ENCODE peak calls at places on chromosomes 16 and 17, in four cellular contexts. One of them, this sample, is unnamed.

GRCh38 chr16:10022098-10022497 is 160.1 kb downstream of the GRIN2A start:
- DNase-seq in HFF-Myc: no peak
- DNase-seq in body of pancreas: no peak
- DNase-seq in IMR-90: no peak
- DNase-seq in this sample: no peak

GRCh38 chr17:75736173-75736835 is 15.0 kb downstream of the ITGB4 start:
- DNase-seq in body of pancreas: no peak
- DNase-seq in IMR-90: no peak
- DNase-seq in HFF-Myc: no peak
- DNase-seq in this sample: no peak

GRCh38 chr17:81509048-81509686 is 3.4 kb downstream of the ACTG1 start:
- DNase-seq in body of pancreas: no peak
- DNase-seq in IMR-90: no peak
- DNase-seq in HFF-Myc: no peak
- DNase-seq in this sample: no peak

GRCh38 chr16:632486-633335 is 1.9 kb downstream of the WFIKKN1 start:
- DNase-seq in body of pancreas: peak; percentile 12
- DNase-seq in IMR-90: no peak
- DNase-seq in HFF-Myc: no peak
- DNase-seq in this sample: no peak

GRCh38 chr17:8223356-8224063 is 13.1 kb upstream of the AURKB start:
- DNase-seq in IMR-90: peak; percentile 47
- DNase-seq in body of pancreas: peak; percentile 68
- DNase-seq in HFF-Myc: no peak
- DNase-seq in this sample: peak; percentile 49

GRCh38 chr17:65099941-65100315 is 37.2 kb upstream of the RGS9 start:
- DNase-seq in HFF-Myc: no peak
- DNase-seq in body of pancreas: peak; percentile 45
- DNase-seq in IMR-90: peak; percentile 60
- DNase-seq in this sample: peak; percentile 54

GRCh38 chr17:39787743-39788484 is 50.2 kb downstream of the GRB7 start:
- DNase-seq in body of pancreas: no peak
- DNase-seq in HFF-Myc: no peak
- DNase-seq in IMR-90: no peak
- DNase-seq in this sample: no peak

GRCh38 chr16:48011888-48012658 is 143.7 kb downstream of the ABCC12 start:
- DNase-seq in HFF-Myc: no peak
- DNase-seq in IMR-90: no peak
- DNase-seq in body of pancreas: no peak
- DNase-seq in this sample: no peak

GRCh38 chr17:40485851-40486512 is 15.4 kb downstream of the TNS4 start:
- DNase-seq in IMR-90: peak; percentile 100
- DNase-seq in body of pancreas: no peak
- DNase-seq in HFF-Myc: peak; percentile 97
- DNase-seq in this sample: peak; percentile 98

GRCh38 chr16:66728117-66728787 is 23.2 kb downstream of the DYNC1LI2 start:
- DNase-seq in IMR-90: peak; percentile 67
- DNase-seq in HFF-Myc: no peak
- DNase-seq in body of pancreas: peak; percentile 55
- DNase-seq in this sample: peak; percentile 81

GRCh38 chr17:82983510-82984248 is 95.7 kb upstream of the METRNL start:
- DNase-seq in body of pancreas: no peak
- DNase-seq in HFF-Myc: no peak
- DNase-seq in IMR-90: no peak
- DNase-seq in this sample: no peak

GRCh38 chr17:834136-834535 is 52.0 kb downstream of the MRM3 start:
- DNase-seq in IMR-90: no peak
- DNase-seq in body of pancreas: no peak
- DNase-seq in HFF-Myc: no peak
- DNase-seq in this sample: no peak

GRCh38 chr17:10105513-10106001 is 92.8 kb downstream of the GAS7 start:
- DNase-seq in IMR-90: peak; percentile 90
- DNase-seq in HFF-Myc: no peak
- DNase-seq in body of pancreas: peak; percentile 24
- DNase-seq in this sample: peak; percentile 79

GRCh38 chr16:73506568-73507056 is 458.7 kb upstream of the ZFHX3 start:
- DNase-seq in HFF-Myc: no peak
- DNase-seq in body of pancreas: no peak
- DNase-seq in IMR-90: no peak
- DNase-seq in this sample: no peak

GRCh38 chr16:12347365-12347764 is 370.8 kb downstream of the SNX29 start:
- DNase-seq in HFF-Myc: no peak
- DNase-seq in body of pancreas: no peak
- DNase-seq in IMR-90: no peak
- DNase-seq in this sample: no peak

GRCh38 chr17:2594657-2595085 is 1.2 kb downstream of the PAFAH1B1 start:
- DNase-seq in HFF-Myc: no peak
- DNase-seq in body of pancreas: no peak
- DNase-seq in IMR-90: no peak
- DNase-seq in this sample: no peak

GRCh38 chr17:37752482-37752881 is 7.6 kb upstream of the HNF1B start:
- DNase-seq in HFF-Myc: no peak
- DNase-seq in body of pancreas: no peak
- DNase-seq in IMR-90: peak; percentile 77
- DNase-seq in this sample: peak; percentile 79

GRCh38 chr16:4142268-4142667 is 26.0 kb upstream of the ADCY9 start:
- DNase-seq in body of pancreas: no peak
- DNase-seq in IMR-90: no peak
- DNase-seq in HFF-Myc: no peak
- DNase-seq in this sample: no peak

GRCh38 chr17:57366558-57367351 is 110.4 kb downstream of the MSI2 start:
- DNase-seq in body of pancreas: no peak
- DNase-seq in IMR-90: no peak
- DNase-seq in HFF-Myc: no peak
- DNase-seq in this sample: no peak

GRCh38 chr16:74695450-74696422 is 4.9 kb downstream of the MLKL start:
- DNase-seq in body of pancreas: peak; percentile 86
- DNase-seq in IMR-90: peak; percentile 93
- DNase-seq in HFF-Myc: peak; percentile 81
- DNase-seq in this sample: peak; percentile 93

GRCh38 chr16:65494609-65495008 is 372.7 kb upstream of the CDH11 start:
- DNase-seq in body of pancreas: no peak
- DNase-seq in IMR-90: no peak
- DNase-seq in HFF-Myc: no peak
- DNase-seq in this sample: no peak

GRCh38 chr17:17387461-17388362 is 84.5 kb downstream of the NT5M start:
- DNase-seq in body of pancreas: peak; percentile 90
- DNase-seq in IMR-90: no peak
- DNase-seq in HFF-Myc: no peak
- DNase-seq in this sample: no peak

GRCh38 chr17:64406321-64407200 is 15.9 kb upstream of the PECAM1 start:
- DNase-seq in IMR-90: no peak
- DNase-seq in body of pancreas: no peak
- DNase-seq in HFF-Myc: no peak
- DNase-seq in this sample: no peak

GRCh38 chr16:86319871-86320270 is 190.5 kb upstream of the FOXF1 start:
- DNase-seq in body of pancreas: no peak
- DNase-seq in IMR-90: peak; percentile 38
- DNase-seq in HFF-Myc: no peak
- DNase-seq in this sample: peak; percentile 46

GRCh38 chr16:89221604-89222003 is 4.1 kb downstream of the ZNF778 start:
- DNase-seq in body of pancreas: no peak
- DNase-seq in HFF-Myc: no peak
- DNase-seq in IMR-90: no peak
- DNase-seq in this sample: no peak

GRCh38 chr17:44556114-44556853 is 1.0 kb upstream of the FZD2 start:
- DNase-seq in body of pancreas: peak; percentile 35
- DNase-seq in HFF-Myc: no peak
- DNase-seq in IMR-90: peak; percentile 63
- DNase-seq in this sample: peak; percentile 67

GRCh38 chr17:17495448-17496188 is 577 bp downstream of the RASD1 start:
- DNase-seq in body of pancreas: peak; percentile 45
- DNase-seq in HFF-Myc: no peak
- DNase-seq in IMR-90: peak; percentile 4
- DNase-seq in this sample: peak; percentile 10

GRCh38 chr16:56861756-56862155 is 3.3 kb upstream of the SLC12A3 start:
- DNase-seq in HFF-Myc: no peak
- DNase-seq in IMR-90: no peak
- DNase-seq in body of pancreas: no peak
- DNase-seq in this sample: no peak

GRCh38 chr16:77290451-77291110 is 91.4 kb downstream of the SYCE1L start:
- DNase-seq in IMR-90: peak; percentile 59
- DNase-seq in HFF-Myc: no peak
- DNase-seq in body of pancreas: no peak
- DNase-seq in this sample: peak; percentile 64

GRCh38 chr17:72467841-72468653 is 347.2 kb downstream of the SOX9 start:
- DNase-seq in HFF-Myc: peak; percentile 65
- DNase-seq in body of pancreas: no peak
- DNase-seq in IMR-90: no peak
- DNase-seq in this sample: peak; percentile 81

GRCh38 chr17:18258356-18259038 is at the start of gene FLII:
- DNase-seq in body of pancreas: peak; percentile 63
- DNase-seq in IMR-90: peak; percentile 17
- DNase-seq in HFF-Myc: no peak
- DNase-seq in this sample: peak; percentile 46

GRCh38 chr17:74210191-74211140 is 2.9 kb upstream of the TTYH2 start:
- DNase-seq in body of pancreas: peak; percentile 71
- DNase-seq in IMR-90: peak; percentile 58
- DNase-seq in HFF-Myc: no peak
- DNase-seq in this sample: peak; percentile 51

GRCh38 chr17:63450551-63450950 is 4.4 kb upstream of the CYB561 start:
- DNase-seq in HFF-Myc: no peak
- DNase-seq in body of pancreas: no peak
- DNase-seq in IMR-90: peak; percentile 34
- DNase-seq in this sample: no peak

GRCh38 chr16:30677931-30678585 is 19.8 kb downstream of the FBRS start:
- DNase-seq in IMR-90: no peak
- DNase-seq in body of pancreas: no peak
- DNase-seq in HFF-Myc: no peak
- DNase-seq in this sample: no peak
- H3K4me3 ChIP-seq in IMR-90: no peak overlapping the region
- H3K4me3 ChIP-seq in body of pancreas: no peak overlapping the region
- H3K4me3 ChIP-seq in HFF-Myc: no peak overlapping the region
- H3K4me3 ChIP-seq in this sample: no peak overlapping the region

GRCh38 chr17:41919840-41920579 is 1.3 kb upstream of the ACLY start:
- DNase-seq in body of pancreas: peak; percentile 23
- DNase-seq in IMR-90: peak; percentile 33
- DNase-seq in HFF-Myc: no peak
- DNase-seq in this sample: peak; percentile 42
- H3K4me3 ChIP-seq in body of pancreas: no peak overlapping the region
- H3K4me3 ChIP-seq in IMR-90: no peak overlapping the region
- H3K4me3 ChIP-seq in HFF-Myc: peak overlapping the region; percentile 74
- H3K4me3 ChIP-seq in this sample: no peak overlapping the region

DNA sequence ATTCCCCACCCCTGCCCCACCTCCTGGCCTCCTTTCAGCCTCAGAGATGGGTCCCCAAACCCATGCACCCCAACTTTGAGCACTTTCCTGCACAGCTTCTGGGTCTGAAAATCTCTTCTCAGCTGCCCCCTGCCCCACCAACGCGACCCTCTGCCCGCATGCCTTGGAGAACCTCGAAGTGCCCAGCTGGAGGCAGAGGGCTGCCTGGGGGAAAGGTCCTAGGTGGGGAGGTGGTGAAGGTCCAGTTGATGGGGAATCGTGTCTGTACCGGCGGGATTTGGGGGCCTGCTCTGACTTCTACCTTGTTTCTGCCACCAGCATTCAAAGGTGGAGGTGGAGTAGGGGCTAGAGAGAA is 1.3 kb downstream of the NKD1 start:
- DNase-seq in body of pancreas: no peak
- DNase-seq in IMR-90: no peak
- DNase-seq in HFF-Myc: no peak
- DNase-seq in this sample: no peak
- H3K4me3 ChIP-seq in body of pancreas: no peak overlapping the region
- H3K4me3 ChIP-seq in IMR-90: no peak overlapping the region
- H3K4me3 ChIP-seq in HFF-Myc: no peak overlapping the region
- H3K4me3 ChIP-seq in this sample: no peak overlapping the region

GRCh38 chr16:59181821-59182420 is 447.8 kb upstream of the GOT2 start:
- DNase-seq in HFF-Myc: no peak
- DNase-seq in body of pancreas: no peak
- DNase-seq in IMR-90: no peak
- DNase-seq in this sample: no peak
- H3K4me3 ChIP-seq in HFF-Myc: no peak overlapping the region
- H3K4me3 ChIP-seq in body of pancreas: no peak overlapping the region
- H3K4me3 ChIP-seq in IMR-90: no peak overlapping the region
- H3K4me3 ChIP-seq in this sample: no peak overlapping the region